ENCODE peak calls at places on chromosomes 5 and 9, in five cellular contexts. G, W, B, D and S are unnamed samples.
A peak's percentile ranks its signal among the peaks of the same experiment; 100 is the strongest.

GRCh38 chr5:103487253-103487652 is 75.3 kb downstream of the NUDT12 start:
- DNase-seq in W (no peak), B (no peak), G (no peak), D (no peak), S (peak; percentile 75)

GRCh38 chr5:135310328-135310989 is 88.6 kb downstream of the MACROH2A1 start:
- DNase-seq in B (no peak), D (no peak), G (no peak), W (no peak), S (no peak)

GRCh38 chr5:63351164-63351563 is 611.1 kb downstream of the HTR1A start:
- DNase-seq in B (no peak), W (no peak), G (no peak), D (no peak), S (no peak)

GRCh38 chr9:18379073-18379811 is 94.7 kb upstream of the ADAMTSL1 start:
- DNase-seq in G (peak; percentile 36), B (no peak), D (no peak), W (no peak), S (no peak)

GRCh38 chr5:141326088-141326854 is 4.0 kb upstream of the PCDHGA1 start:
- DNase-seq in G (no peak), D (peak; percentile 55), B (peak; percentile 74), W (peak; percentile 23), S (peak; percentile 43)

GRCh38 chr9:14183001-14183400 is 130.9 kb downstream of the NFIB start:
- DNase-seq in W (no peak), B (no peak), G (no peak), D (no peak), S (no peak)

GRCh38 chr9:13478235-13478634 is 198.7 kb upstream of the MPDZ start:
- DNase-seq in G (no peak), W (no peak), D (no peak), B (no peak), S (no peak)

GRCh38 chr5:66080664-66081063 is 63.4 kb upstream of the SREK1 start:
- DNase-seq in W (no peak), B (no peak), G (no peak), D (no peak), S (no peak)

GRCh38 chr9:68610016-68610415 is 69.3 kb upstream of the TMEM252 start:
- DNase-seq in G (no peak), D (peak; percentile 36), B (no peak), W (no peak), S (no peak)

DNA sequence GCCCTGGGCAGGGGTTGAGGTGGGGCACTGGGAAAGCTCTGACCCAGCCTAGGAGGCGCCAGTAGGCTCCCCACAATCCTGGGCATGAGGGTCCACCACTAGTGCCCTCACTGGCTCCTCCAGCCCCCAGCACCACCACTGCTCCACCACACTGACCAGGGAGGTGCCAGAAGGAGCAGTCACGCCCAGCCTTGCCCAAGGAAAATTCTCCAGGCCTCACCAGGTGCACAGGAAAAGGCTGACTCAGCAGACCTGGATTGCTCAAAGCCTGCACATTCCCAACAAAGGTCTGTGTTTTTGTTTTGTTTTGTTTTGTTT is 62.9 kb downstream of the ZNF354C start:
- DNase-seq in W (no peak), B (no peak), D (no peak), G (no peak), S (no peak)
- H3K9me3 ChIP-seq in W (no peaks in the 10 kb centered on the region), B (peaks cover 8% of the 10 kb centered on the region), D (no peaks in the 10 kb centered on the region), G (no peaks in the 10 kb centered on the region), S (no peaks in the 10 kb centered on the region)

GRCh38 chr9:99573883-99574282 is 247.8 kb upstream of the NR4A3 start:
- DNase-seq in D (no peak), G (no peak), W (no peak), B (no peak), S (no peak)

GRCh38 chr9:99577351-99577750 is 244.3 kb upstream of the NR4A3 start:
- DNase-seq in G (no peak), W (no peak), D (no peak), B (no peak), S (no peak)

GRCh38 chr9:99576830-99577229 is 244.9 kb upstream of the NR4A3 start:
- DNase-seq in B (no peak), D (no peak), G (no peak), W (no peak), S (no peak)

GRCh38 chr9:99578666-99579065 is 243.0 kb upstream of the NR4A3 start:
- DNase-seq in B (no peak), G (no peak), D (no peak), W (no peak), S (no peak)

GRCh38 chr9:99576002-99576401 is 245.7 kb upstream of the NR4A3 start:
- DNase-seq in G (peak; percentile 53), B (no peak), W (no peak), D (no peak), S (no peak)
- H3K9me3 ChIP-seq in G (no peaks in the 10 kb centered on the region), B (no peaks in the 10 kb centered on the region), W (no peaks in the 10 kb centered on the region), D (no peaks in the 10 kb centered on the region), S (no peaks in the 10 kb centered on the region)

DNA sequence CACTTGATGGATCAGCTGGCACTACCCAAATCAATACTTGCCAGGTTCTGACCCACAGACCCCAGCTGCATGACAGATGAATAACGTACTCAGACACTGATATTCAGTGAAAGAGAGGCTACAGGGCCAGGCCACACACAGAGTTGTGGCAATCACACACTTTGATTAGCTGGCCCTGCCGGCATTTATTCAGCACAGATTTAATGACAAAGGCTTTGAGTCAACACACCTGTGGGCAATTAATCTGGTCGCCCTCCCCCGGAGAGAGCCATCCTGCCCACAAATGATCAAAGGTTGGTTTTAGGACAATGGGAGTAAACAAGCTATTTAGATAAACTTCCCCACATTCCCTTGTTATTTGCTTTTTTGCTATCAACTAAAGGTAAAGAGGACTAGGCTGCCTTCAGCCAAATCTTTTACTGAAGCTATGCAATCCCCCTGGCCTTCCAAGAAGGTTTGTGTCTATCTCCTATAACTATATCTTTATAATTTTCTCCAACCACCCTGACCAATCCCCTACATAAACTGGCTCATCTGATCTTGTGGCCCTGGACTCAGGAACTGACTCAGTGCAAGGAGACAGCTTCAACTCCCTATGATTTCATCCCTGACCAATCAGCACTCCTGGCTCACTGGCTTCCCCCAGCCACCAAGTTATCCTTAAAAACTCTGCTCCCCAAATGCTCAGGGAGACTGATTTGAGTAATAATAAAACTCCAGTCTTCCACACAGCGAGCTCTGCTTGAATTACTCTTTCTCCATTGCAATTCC is 12.7 kb upstream of the TRIM32 start:
- DNase-seq in B (no peak), W (no peak), G (no peak), D (no peak), S (no peak)
- H3K9me3 ChIP-seq in B (peaks cover 6% of the 10 kb centered on the region), W (no peaks in the 10 kb centered on the region), G (peaks cover 24% of the 10 kb centered on the region), D (no peaks in the 10 kb centered on the region), S (no peaks in the 10 kb centered on the region)

GRCh38 chr5:32096891-32097592 is 77.1 kb downstream of the GOLPH3 start:
- DNase-seq in B (no peak), D (no peak), G (no peak), W (no peak), S (no peak)
- H3K9me3 ChIP-seq in B (no peaks in the 10 kb centered on the region), D (no peaks in the 10 kb centered on the region), G (no peaks in the 10 kb centered on the region), W (no peaks in the 10 kb centered on the region), S (no peaks in the 10 kb centered on the region)

GRCh38 chr5:28249771-28250415 is 1211.5 kb upstream of the CDH9 start:
- DNase-seq in D (no peak), W (no peak), G (no peak), B (no peak), S (no peak)
- H3K9me3 ChIP-seq in D (no peaks in the 10 kb centered on the region), W (no peaks in the 10 kb centered on the region), G (peaks cover 7% of the 10 kb centered on the region), B (no peaks in the 10 kb centered on the region), S (no peaks in the 10 kb centered on the region)

DNA sequence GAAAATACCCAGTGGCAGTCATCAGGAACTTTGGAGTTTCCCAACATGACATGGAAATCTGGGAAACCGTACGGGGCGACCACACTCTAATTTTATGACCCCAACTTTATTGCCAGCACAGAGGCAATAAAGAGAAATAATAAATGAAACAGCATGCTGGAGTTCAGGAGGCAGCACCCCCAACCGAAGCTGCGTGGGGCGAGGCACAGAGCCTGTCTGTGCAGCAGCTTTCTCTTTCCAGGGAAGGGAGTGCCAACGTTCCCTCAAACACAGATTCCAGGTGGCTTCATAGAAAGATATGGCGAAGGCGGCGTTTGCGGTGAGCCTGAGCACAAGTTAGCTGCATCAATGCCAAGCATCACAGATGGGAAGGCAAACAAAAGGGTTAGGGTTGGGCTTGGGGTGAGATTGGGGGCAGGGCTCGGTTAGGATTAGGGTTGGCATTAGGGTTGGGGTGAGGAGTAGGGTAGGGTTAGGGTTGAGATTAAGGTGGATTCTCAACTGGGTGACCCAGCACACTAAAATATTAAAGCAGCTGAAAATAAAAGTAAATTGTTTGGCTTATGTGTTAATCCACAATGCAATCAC is 114.8 kb downstream of the HSD17B3 start:
- DNase-seq in B (no peak), G (no peak), D (no peak), W (no peak), S (no peak)
- H3K9me3 ChIP-seq in B (peaks cover 10% of the 10 kb centered on the region), G (peaks cover 9% of the 10 kb centered on the region), D (peaks cover 10% of the 10 kb centered on the region), W (peaks cover 10% of the 10 kb centered on the region), S (peaks cover 4% of the 10 kb centered on the region)

GRCh38 chr9:65432722-65433323 is 147.8 kb upstream of the FOXD4L5 start:
- DNase-seq in G (no peak), D (no peak), B (no peak), W (no peak), S (no peak)
- H3K9me3 ChIP-seq in G (peaks cover 9% of the 10 kb centered on the region), D (no peaks in the 10 kb centered on the region), B (no peaks in the 10 kb centered on the region), W (no peaks in the 10 kb centered on the region), S (peaks cover 2% of the 10 kb centered on the region)

DNA sequence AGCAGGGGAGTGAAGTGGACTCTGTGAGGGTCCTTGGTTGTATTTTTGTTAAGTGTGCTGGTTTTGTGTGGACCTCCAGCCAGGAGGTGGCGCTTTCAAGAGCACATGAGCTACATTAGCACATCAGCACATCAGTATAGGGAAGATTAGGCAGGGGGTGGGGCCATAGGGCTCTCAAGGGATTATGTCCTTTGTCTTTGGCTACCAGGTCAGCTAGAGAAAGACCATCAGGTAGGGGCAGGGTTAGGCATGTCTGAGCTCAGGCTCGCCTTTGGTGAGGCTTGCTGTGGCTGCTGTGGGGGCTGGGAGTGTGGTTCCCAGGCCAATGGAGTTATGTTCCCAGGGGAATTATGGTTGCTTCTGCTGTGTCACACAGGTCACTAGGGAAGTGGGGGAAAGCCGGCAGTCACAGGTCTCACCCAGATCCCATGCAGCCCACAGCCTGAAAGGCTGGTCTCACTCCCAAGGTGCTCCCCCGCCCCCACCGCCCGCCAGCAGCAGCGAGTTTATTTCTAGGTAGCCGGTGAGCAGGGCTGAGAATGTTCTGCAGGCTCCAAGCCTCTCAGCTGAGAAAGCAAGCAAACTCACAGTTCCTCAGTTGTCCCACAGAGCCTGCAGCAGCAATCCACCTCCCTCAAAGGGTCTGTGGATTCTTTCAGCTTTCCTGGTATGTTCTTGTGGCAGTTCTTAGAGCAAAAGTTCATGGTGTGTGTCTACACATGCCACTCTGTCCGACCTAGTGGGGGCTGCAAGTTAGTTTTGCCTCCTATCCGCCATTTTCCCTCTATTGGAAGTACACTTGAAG is 13.7 kb downstream of the OR1J1 start:
- DNase-seq in B (no peak), W (no peak), D (peak; percentile 22), G (peak; percentile 71), S (peak; percentile 88)
- H3K9me3 ChIP-seq in B (no peaks in the 10 kb centered on the region), W (no peaks in the 10 kb centered on the region), D (no peaks in the 10 kb centered on the region), G (no peaks in the 10 kb centered on the region), S (no peaks in the 10 kb centered on the region)

GRCh38 chr9:37919166-37919955 is 15.4 kb upstream of the SLC25A51 start:
- DNase-seq in W (no peak), G (no peak), B (no peak), D (no peak), S (no peak)
- H3K9me3 ChIP-seq in W (no peaks in the 10 kb centered on the region), G (no peaks in the 10 kb centered on the region), B (no peaks in the 10 kb centered on the region), D (no peaks in the 10 kb centered on the region), S (no peaks in the 10 kb centered on the region)